ENCODE peak calls at places on chromosomes 3 and 15, in five cellular contexts. S is NB4, P is HepG2, D is lower leg skin, F is endothelial cell of umbilical vein. X is an unnamed sample.

GRCh38 chr3:146160964-146161724 is at the start of gene PLOD2:
- DNase-seq in S (no peak), P (peak; percentile 92), D (peak; percentile 91), F (peak; percentile 90), X (peak; percentile 65)

GRCh38 chr3:182331356-182331755 is 461.9 kb upstream of the ATP11B start:
- DNase-seq in S (peak; percentile 43), P (no peak), D (no peak), F (no peak), X (no peak)

GRCh38 chr3:156762631-156763185 is 63.4 kb upstream of the LEKR1 start:
- DNase-seq in S (no peak), P (no peak), D (no peak), F (no peak), X (no peak)

GRCh38 chr15:61084502-61084901 is 144.6 kb downstream of the RORA start:
- DNase-seq in S (no peak), P (no peak), D (no peak), F (no peak), X (no peak)

GRCh38 chr3:59327324-59327939 is 277.6 kb upstream of the CFAP20DC start:
- DNase-seq in S (no peak), P (no peak), D (no peak), F (no peak), X (no peak)

GRCh38 chr15:98649996-98650870 is 1.9 kb downstream of the IGF1R start:
- DNase-seq in S (peak; percentile 72), P (peak; percentile 48), D (peak; percentile 88), F (peak; percentile 24), X (peak; percentile 66)

GRCh38 chr3:62159056-62159455 is 214.3 kb downstream of the FEZF2 start:
- DNase-seq in S (no peak), P (no peak), D (no peak), F (no peak), X (no peak)

GRCh38 chr3:179954226-179954870 is 82.4 kb downstream of the PEX5L start:
- DNase-seq in S (no peak), P (no peak), D (no peak), F (no peak), X (no peak)

GRCh38 chr15:25184356-25185155 is 229.8 kb downstream of the SNRPN start:
- DNase-seq in S (no peak), P (no peak), D (peak; percentile 82), F (no peak), X (no peak)

GRCh38 chr3:182212479-182213076 is 500.9 kb downstream of the SOX2 start:
- DNase-seq in S (no peak), P (peak; percentile 96), D (no peak), F (peak; percentile 61), X (no peak)

GRCh38 chr15:78229431-78230406 is 4.6 kb downstream of the ACSBG1 start:
- DNase-seq in S (no peak), P (no peak), D (no peak), F (no peak), X (no peak)

GRCh38 chr15:76139368-76140068 is 79.7 kb downstream of the TMEM266 start:
- DNase-seq in S (peak; percentile 86), P (peak; percentile 57), D (peak; percentile 84), F (peak; percentile 70), X (peak; percentile 76)

GRCh38 chr3:124137264-124137663 is 145.3 kb upstream of the ROPN1 start:
- DNase-seq in S (no peak), P (no peak), D (no peak), F (no peak), X (no peak)

GRCh38 chr3:40920041-40920440 is 279.3 kb upstream of the CTNNB1 start:
- DNase-seq in S (peak; percentile 1), P (no peak), D (no peak), F (no peak), X (no peak)

GRCh38 chr3:120487079-120487693 is 36.4 kb upstream of the FSTL1 start:
- DNase-seq in S (no peak), P (no peak), D (no peak), F (no peak), X (no peak)

GRCh38 chr15:64596701-64597468 is 136.5 kb downstream of the ZNF609 start:
- DNase-seq in S (peak; percentile 25), P (no peak), D (no peak), F (peak; percentile 62), X (peak; percentile 80)

GRCh38 chr15:73373221-73373620 is 4.5 kb upstream of the HCN4 start:
- DNase-seq in S (no peak), P (no peak), D (no peak), F (no peak), X (no peak)

GRCh38 chr15:55574096-55574495 is 14.0 kb downstream of the PYGO1 start:
- DNase-seq in S (no peak), P (no peak), D (no peak), F (no peak), X (no peak)

GRCh38 chr3:43621406-43621973 is 321 bp downstream of the ANO10 start:
- DNase-seq in S (no peak), P (no peak), D (peak; percentile 90), F (no peak), X (peak; percentile 62)

GRCh38 chr3:12515631-12516030 is 29.7 kb downstream of the MKRN2OS start:
- DNase-seq in S (no peak), P (no peak), D (no peak), F (no peak), X (no peak)

GRCh38 chr3:158992466-158992865 is 190.6 kb downstream of the MFSD1 start:
- DNase-seq in S (no peak), P (no peak), D (no peak), F (no peak), X (no peak)

GRCh38 chr3:194204036-194204792 is 68.3 kb downstream of the HES1 start:
- DNase-seq in S (peak; percentile 26), P (no peak), D (no peak), F (no peak), X (peak; percentile 45)

GRCh38 chr3:177673105-177673804 is 476.0 kb upstream of the TBL1XR1 start:
- DNase-seq in S (peak; percentile 72), P (no peak), D (no peak), F (peak; percentile 43), X (peak; percentile 11)

DNA sequence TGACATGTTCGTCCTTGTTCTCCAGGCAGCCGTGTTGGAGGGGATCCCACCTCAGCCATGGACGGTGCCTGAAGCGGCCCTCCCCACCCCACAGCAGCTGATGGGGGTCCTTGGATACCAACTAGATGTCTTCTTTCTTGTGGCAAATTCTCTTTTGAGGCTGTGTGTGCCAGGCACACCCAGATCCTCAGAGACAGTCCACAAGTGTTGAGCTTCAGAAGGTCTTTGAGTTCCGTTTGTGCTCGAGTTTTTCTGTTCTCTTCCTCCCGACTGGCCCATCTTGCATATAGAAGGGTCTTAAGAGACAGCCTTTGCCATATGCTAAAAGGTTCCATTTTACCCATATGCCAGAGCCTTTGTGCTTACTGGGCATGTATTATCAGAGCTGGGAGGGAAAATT is 227.4 kb downstream of the THSD4 start:
- DNase-seq in S (no peak), P (no peak), D (no peak), F (no peak), X (no peak)
- TF ChIP-seq POLR2A in S (no peak), P (no peak), D (no peak), F (no peak), X (no peak)

GRCh38 chr3:172042136-172042535 is 2.8 kb downstream of the FNDC3B start:
- DNase-seq in S (no peak), P (no peak), D (no peak), F (peak; percentile 47), X (no peak)

GRCh38 chr3:172038823-172039222 is 555 bp upstream of the FNDC3B start:
- DNase-seq in S (peak; percentile 50), P (no peak), D (peak; percentile 84), F (no peak), X (no peak)

GRCh38 chr3:172040976-172041963 is 1.9 kb downstream of the FNDC3B start:
- DNase-seq in S (peak; percentile 53), P (no peak), D (no peak), F (no peak), X (no peak)

GRCh38 chr3:172040078-172040975 is 949 bp downstream of the FNDC3B start:
- DNase-seq in S (peak; percentile 70), P (peak; percentile 72), D (peak; percentile 95), F (peak; percentile 84), X (peak; percentile 54)

DNA sequence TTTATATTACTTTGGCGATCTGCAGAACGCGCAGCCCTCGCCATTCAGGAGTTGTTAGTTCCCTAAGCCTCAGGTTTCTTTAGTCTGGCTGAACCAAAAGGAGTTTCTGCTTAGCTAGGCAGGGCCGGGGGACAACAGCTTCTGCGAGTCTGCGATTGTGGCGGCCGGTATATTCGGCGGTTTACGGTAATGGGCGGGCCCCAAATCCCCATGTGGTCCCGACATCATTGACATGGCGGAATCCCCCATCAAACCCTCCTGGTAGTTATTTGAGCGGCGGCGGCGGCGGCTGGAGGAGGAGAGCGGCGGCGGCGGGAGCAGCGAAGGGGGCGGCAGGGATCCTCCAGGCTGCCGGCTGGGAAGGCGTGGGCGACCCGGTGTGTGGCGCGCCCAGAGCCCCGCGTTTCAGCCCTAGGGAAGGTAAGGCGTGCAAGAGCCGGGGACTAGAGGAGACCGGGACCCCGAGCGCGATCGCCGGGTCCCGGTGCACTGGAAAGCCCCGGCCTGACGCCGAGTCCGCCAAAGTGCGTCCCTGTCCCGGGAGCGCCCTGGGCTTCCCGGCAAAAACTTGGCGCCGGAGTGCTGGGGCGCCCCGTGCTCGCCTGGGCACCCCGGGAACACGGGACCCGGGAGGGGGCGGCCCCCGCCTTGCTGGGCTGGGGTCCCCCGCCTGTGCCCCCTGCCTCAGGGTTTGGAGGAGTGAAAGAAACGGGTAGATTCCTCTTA is at the start of gene FNDC3B:
- DNase-seq in S (peak; percentile 98), P (peak; percentile 89), D (peak; percentile 98), F (peak; percentile 97), X (peak; percentile 95)
- TF ChIP-seq POLR2A in S (peak; percentile 69), P (no peak), D (no peak), F (peak; percentile 75), X (peak; percentile 63)

GRCh38 chr3:187745201-187746058 is at the start of gene BCL6:
- DNase-seq in S (peak; percentile 86), P (peak; percentile 97), D (peak; percentile 98), F (peak; percentile 95), X (peak; percentile 97)
- TF ChIP-seq POLR2A in S (no peak), P (peak; percentile 82), D (no peak), F (peak; percentile 89), X (peak; percentile 84)

DNA sequence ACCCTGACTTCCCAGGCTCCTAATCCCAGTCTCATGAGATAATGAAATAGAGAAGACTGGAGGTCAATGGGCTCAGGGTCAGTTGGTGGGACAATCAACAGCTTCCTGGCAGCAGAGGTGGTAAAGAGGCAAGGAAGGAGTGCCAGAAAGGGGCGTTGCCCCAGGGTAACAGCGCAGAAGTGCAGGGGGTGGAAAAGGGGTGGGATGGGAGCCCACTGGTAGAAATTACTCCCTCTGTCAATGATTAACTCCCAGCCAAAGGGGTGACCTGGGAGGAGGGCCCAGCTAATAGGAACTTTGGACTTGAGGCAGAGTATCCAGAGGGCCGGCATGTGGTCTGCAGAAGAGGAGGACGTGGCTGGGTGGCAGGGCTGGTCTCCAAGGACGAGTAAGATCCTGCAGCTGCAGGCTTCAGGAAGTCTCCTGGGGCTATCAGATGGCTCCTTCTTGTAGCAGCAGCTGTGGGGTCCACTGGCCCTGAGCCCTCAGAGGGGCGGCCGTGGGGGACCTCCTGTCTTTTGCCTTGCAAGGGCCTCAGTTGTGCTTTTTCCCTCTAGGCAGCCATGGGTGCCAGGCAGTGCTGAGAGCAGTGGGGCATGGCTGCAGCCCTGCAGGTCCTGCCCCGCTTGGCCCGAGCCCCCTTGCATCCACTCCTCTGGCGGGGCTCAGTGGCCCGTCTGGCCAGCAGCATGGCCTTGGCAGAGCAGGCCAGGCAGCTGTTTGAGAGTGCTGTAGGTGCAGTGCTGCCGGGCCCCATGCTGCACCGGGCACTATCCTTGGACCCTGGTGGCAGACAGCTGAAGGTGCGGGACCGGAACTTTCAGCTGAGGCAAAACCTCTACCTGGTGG is 2.3 kb downstream of the GLYCTK start:
- DNase-seq in S (no peak), P (peak; percentile 97), D (no peak), F (no peak), X (no peak)
- TF ChIP-seq POLR2A in S (no peak), P (peak; percentile 99), D (no peak), F (no peak), X (no peak)

X was measured in erythroblast.